ENCODE peak calls at places on chromosomes 13 and 19, in seven cellular contexts. T is COLO829; I is SK-MEL-5; B is cerebellum; U is GM23248; G is caudate nucleus; H is naive thymus-derived CD4-positive, alpha-beta T cell. X is an unnamed sample.

GRCh38 chr19:39194832-39195542 is 1.8 kb upstream of the NCCRP1 start:
- DNase-seq in I (no peak), G (no peak), T (no peak), B (no peak), H (no peak), U (no peak), X (no peak)

GRCh38 chr19:33157906-33158305 is 26.0 kb downstream of the WDR88 start:
- DNase-seq in U (no peak), T (no peak), B (no peak), H (no peak), G (no peak), I (no peak), X (no peak)

GRCh38 chr19:3612330-3612729 is 5.7 kb upstream of the TBXA2R start:
- DNase-seq in B (no peak), U (no peak), I (no peak), H (no peak), T (no peak), G (no peak), X (no peak)

GRCh38 chr13:36862722-36863121 is 43.7 kb downstream of the RFXAP start:
- DNase-seq in G (no peak), I (no peak), B (no peak), T (no peak), U (no peak), H (no peak), X (no peak)

GRCh38 chr13:51801631-51802099 is 2.3 kb downstream of the DHRS12 start:
- DNase-seq in B (peak; percentile 48), I (peak; percentile 27), U (peak; percentile 36), T (no peak), H (no peak), G (peak; percentile 29), X (no peak)

GRCh38 chr13:47457631-47458030 is 543.4 kb downstream of the SUCLA2 start:
- DNase-seq in T (no peak), G (no peak), B (no peak), I (no peak), U (peak; percentile 67), H (no peak), X (peak; percentile 64)

GRCh38 chr13:34044041-34044440 is 226.1 kb downstream of the RFC3 start:
- DNase-seq in B (peak; percentile 57), T (no peak), G (no peak), U (peak; percentile 42), I (no peak), H (no peak), X (peak; percentile 36)

GRCh38 chr13:105572401-105572800 is 963.1 kb downstream of the EFNB2 start:
- DNase-seq in B (no peak), G (no peak), U (no peak), T (no peak), H (no peak), I (no peak), X (peak; percentile 5)

GRCh38 chr13:98839826-98840769 is 87.6 kb upstream of the SLC15A1 start:
- DNase-seq in I (peak; percentile 73), G (no peak), B (peak; percentile 70), H (peak; percentile 30), U (peak; percentile 81), T (peak; percentile 60), X (peak; percentile 68)

GRCh38 chr19:48501961-48502719 is 9.5 kb downstream of the LMTK3 start:
- DNase-seq in H (peak; percentile 86), I (peak; percentile 72), B (no peak), T (peak; percentile 71), U (peak; percentile 52), G (no peak), X (peak; percentile 25)

GRCh38 chr13:37326319-37326718 is 220.9 kb upstream of the CSNK1A1L start:
- DNase-seq in I (no peak), B (no peak), T (no peak), G (no peak), H (no peak), U (peak; percentile 28), X (peak; percentile 40)

GRCh38 chr13:31056650-31057275 is 104.9 kb downstream of the HSPH1 start:
- DNase-seq in G (no peak), U (peak; percentile 51), H (no peak), T (no peak), B (no peak), I (no peak), X (peak; percentile 46)

GRCh38 chr19:5669212-5669611 is 11.1 kb downstream of the MICOS13 start:
- DNase-seq in T (no peak), G (no peak), H (no peak), U (no peak), B (no peak), I (no peak), X (no peak)

GRCh38 chr13:51862965-51863364 is 1.2 kb downstream of the CCDC70 start:
- DNase-seq in T (no peak), G (no peak), B (no peak), H (no peak), I (peak; percentile 79), U (no peak), X (no peak)

GRCh38 chr13:110317496-110318195 is 10.6 kb downstream of the COL4A2 start:
- DNase-seq in T (no peak), H (no peak), B (no peak), I (no peak), G (no peak), U (no peak), X (no peak)

GRCh38 chr13:57632276-57633140 is 964 bp downstream of the PCDH17 start:
- DNase-seq in H (no peak), T (no peak), B (no peak), I (no peak), U (no peak), G (peak; percentile 77), X (peak; percentile 11)

GRCh38 chr19:51688665-51689571 is 4.2 kb upstream of the SPACA6 start:
- DNase-seq in T (peak; percentile 57), U (peak; percentile 96), B (peak; percentile 96), H (no peak), G (peak; percentile 84), I (peak; percentile 59), X (peak; percentile 97)

GRCh38 chr19:47352095-47352494 is 3.0 kb downstream of the DHX34 start:
- DNase-seq in B (no peak), H (no peak), U (no peak), T (no peak), I (no peak), G (no peak), X (no peak)

GRCh38 chr13:84446972-84447700 is 564.9 kb upstream of the SLITRK1 start:
- DNase-seq in G (no peak), U (peak; percentile 18), I (no peak), H (no peak), B (no peak), T (no peak), X (peak; percentile 26)

GRCh38 chr19:10478476-10478875 is 24.7 kb downstream of the KEAP1 start:
- DNase-seq in B (no peak), T (no peak), U (peak; percentile 41), G (no peak), H (no peak), I (no peak), X (peak; percentile 22)

GRCh38 chr13:95605426-95606125 is 38.9 kb downstream of the DZIP1 start:
- DNase-seq in T (no peak), G (no peak), B (no peak), H (no peak), I (no peak), U (no peak), X (no peak)

GRCh38 chr19:50858896-50859295 is 4.2 kb downstream of the KLK3 start:
- DNase-seq in I (no peak), H (no peak), B (no peak), T (no peak), G (no peak), U (no peak), X (no peak)

GRCh38 chr13:43767351-43767901 is 19.3 kb downstream of the ENOX1 start:
- DNase-seq in I (no peak), B (no peak), T (no peak), G (no peak), U (peak; percentile 33), H (no peak), X (peak; percentile 55)

GRCh38 chr19:11284535-11284934 is 11.4 kb upstream of the TSPAN16 start:
- DNase-seq in H (no peak), I (no peak), U (no peak), G (no peak), T (no peak), B (no peak), X (no peak)

GRCh38 chr19:40431698-40432097 is 5.9 kb upstream of the SERTAD1 start:
- DNase-seq in G (no peak), B (no peak), H (no peak), I (no peak), T (no peak), U (no peak), X (no peak)

GRCh38 chr19:55460670-55461258 is 678 bp downstream of the ISOC2 start:
- DNase-seq in I (peak; percentile 76), H (no peak), U (peak; percentile 89), B (peak; percentile 55), G (no peak), T (peak; percentile 60), X (peak; percentile 96)

GRCh38 chr19:55544776-55545439 is 435 bp downstream of the SBK3 start:
- DNase-seq in G (no peak), U (no peak), I (no peak), H (no peak), B (no peak), T (no peak), X (no peak)

GRCh38 chr13:98509271-98510155 is 67.4 kb downstream of the STK24 start:
- DNase-seq in G (no peak), H (no peak), I (peak; percentile 20), T (no peak), U (peak; percentile 97), B (no peak), X (peak; percentile 87)

GRCh38 chr13:99383511-99383921 is 76.3 kb upstream of the GPR183 start:
- DNase-seq in G (no peak), B (no peak), H (peak; percentile 54), T (no peak), I (no peak), U (no peak), X (no peak)

GRCh38 chr13:50126378-50127016 is 111.3 kb downstream of the KCNRG start:
- DNase-seq in U (peak; percentile 60), H (peak; percentile 58), G (no peak), I (peak; percentile 43), T (no peak), B (no peak), X (peak; percentile 45)

GRCh38 chr13:62760724-62761123 is 1345.1 kb upstream of the PCDH20 start:
- DNase-seq in B (no peak), I (no peak), U (no peak), G (no peak), T (no peak), H (no peak), X (no peak)

GRCh38 chr13:71873418-71874276 is 6.6 kb upstream of the DACH1 start:
- DNase-seq in B (no peak), U (no peak), I (no peak), T (no peak), H (no peak), G (no peak), X (no peak)

GRCh38 chr13:110426745-110427144 is 119.7 kb downstream of the COL4A2 start:
- DNase-seq in I (no peak), B (no peak), H (no peak), T (no peak), G (no peak), U (no peak), X (no peak)

GRCh38 chr19:38303517-38304351 is at the start of gene C19orf33:
- DNase-seq in U (peak; percentile 22), I (no peak), T (no peak), B (no peak), G (no peak), H (no peak), X (peak; percentile 25)

GRCh38 chr19:42052241-42052863 is 17.7 kb downstream of the GRIK5 start:
- DNase-seq in B (peak; percentile 46), I (no peak), T (no peak), U (no peak), G (no peak), H (no peak), X (no peak)

GRCh38 chr19:50676625-50677197 is 27.5 kb downstream of the C19orf81 start:
- DNase-seq in T (no peak), U (no peak), G (no peak), I (no peak), B (no peak), H (no peak), X (no peak)